ENCODE peak calls at places on chromosomes 3 and 15, in five cellular contexts. I, P, B, E and K are unnamed samples.

GRCh38 chr15:36605626-36606263 is 26.3 kb downstream of the CDIN1 start:
- DNase-seq in I (peak), P (peak), B (no peak), E (no peak), K (no peak)

GRCh38 chr15:97728791-97729190 is 231.7 kb upstream of the ARRDC4 start:
- DNase-seq in I (no peak), P (no peak), B (no peak), E (no peak), K (no peak)

GRCh38 chr3:172139528-172140276 is 100.3 kb downstream of the FNDC3B start:
- DNase-seq in I (no peak), P (no peak), B (no peak), E (no peak), K (no peak)

GRCh38 chr15:48336940-48337339 is 5.7 kb downstream of the DUT start:
- DNase-seq in I (no peak), P (no peak), B (no peak), E (no peak), K (no peak)

GRCh38 chr3:27532931-27533607 is 48.9 kb upstream of the SLC4A7 start:
- DNase-seq in I (no peak), P (no peak), B (no peak), E (no peak), K (no peak)

GRCh38 chr3:73353661-73354217 is 271.0 kb downstream of the PDZRN3 start:
- DNase-seq in I (no peak), P (no peak), B (no peak), E (no peak), K (no peak)

GRCh38 chr15:64019764-64020163 is 26.5 kb downstream of the DAPK2 start:
- DNase-seq in I (no peak), P (no peak), B (no peak), E (no peak), K (no peak)

GRCh38 chr3:123448503-123449091 is at the start of gene ADCY5:
- DNase-seq in I (peak), P (peak), B (no peak), E (no peak), K (no peak)

GRCh38 chr15:34334676-34335075 is 2.9 kb downstream of the SLC12A6 start:
- DNase-seq in I (no peak), P (no peak), B (no peak), E (no peak), K (no peak)

GRCh38 chr3:192188218-192188835 is 539.0 kb downstream of the FGF12 start:
- DNase-seq in I (peak), P (no peak), B (no peak), E (peak), K (no peak)

GRCh38 chr3:169666501-169667379 is 3.2 kb upstream of the MECOM start:
- DNase-seq in I (no peak), P (no peak), B (no peak), E (no peak), K (no peak)

GRCh38 chr15:70112018-70112395 is 14.3 kb upstream of the TLE3 start:
- DNase-seq in I (no peak), P (no peak), B (no peak), E (no peak), K (no peak)

GRCh38 chr3:45509038-45509767 is 85.3 kb upstream of the LIMD1 start:
- DNase-seq in I (peak), P (peak), B (no peak), E (no peak), K (no peak)

GRCh38 chr15:60703196-60703933 is 224.4 kb upstream of the ICE2 start:
- DNase-seq in I (no peak), P (no peak), B (no peak), E (no peak), K (no peak)

GRCh38 chr3:48564022-48564421 is 441 bp upstream of the UCN2 start:
- DNase-seq in I (no peak), P (no peak), B (peak), E (peak), K (no peak)

GRCh38 chr15:66761723-66762595 is 59.9 kb downstream of the SMAD6 start:
- DNase-seq in I (no peak), P (no peak), B (no peak), E (no peak), K (no peak)

GRCh38 chr3:117526485-117527079 is 817.0 kb downstream of the TUSC7 start:
- DNase-seq in I (peak), P (no peak), B (no peak), E (peak), K (no peak)

GRCh38 chr3:72142028-72142427 is 357.1 kb upstream of the PROK2 start:
- DNase-seq in I (no peak), P (no peak), B (no peak), E (no peak), K (no peak)

GRCh38 chr3:41569632-41570338 is 370.5 kb downstream of the CTNNB1 start:
- DNase-seq in I (no peak), P (no peak), B (no peak), E (no peak), K (no peak)

GRCh38 chr15:36109943-36110658 is 469.3 kb upstream of the CDIN1 start:
- DNase-seq in I (no peak), P (no peak), B (no peak), E (no peak), K (no peak)

GRCh38 chr15:66644815-66645345 is 57.2 kb upstream of the SMAD6 start:
- DNase-seq in I (no peak), P (no peak), B (no peak), E (no peak), K (no peak)

GRCh38 chr3:48690846-48691458 is 5.2 kb upstream of the NCKIPSD start:
- DNase-seq in I (no peak), P (no peak), B (no peak), E (no peak), K (no peak)

GRCh38 chr3:168828943-168829342 is 733.2 kb upstream of the GOLIM4 start:
- DNase-seq in I (peak), P (no peak), B (no peak), E (no peak), K (no peak)

GRCh38 chr15:75172168-75172841 is 29.4 kb upstream of the C15orf39 start:
- DNase-seq in I (no peak), P (no peak), B (no peak), E (no peak), K (peak)

GRCh38 chr3:158105710-158106438 is at the start of gene SHOX2:
- DNase-seq in I (peak), P (peak), B (no peak), E (peak), K (no peak)

GRCh38 chr15:46413799-46414198 is 779.0 kb downstream of the SQOR start:
- DNase-seq in I (no peak), P (no peak), B (no peak), E (no peak), K (no peak)

GRCh38 chr3:110314512-110315114 is 757.0 kb upstream of the NECTIN3 start:
- DNase-seq in I (peak), P (peak), B (peak), E (peak), K (peak)

GRCh38 chr3:30934208-30934550 is 39.7 kb upstream of the GADL1 start:
- DNase-seq in I (peak), P (peak), B (no peak), E (no peak), K (peak)

GRCh38 chr15:68526269-68526668 is 52.5 kb upstream of the CORO2B start:
- DNase-seq in I (no peak), P (no peak), B (no peak), E (no peak), K (no peak)

GRCh38 chr3:183122257-183122932 is 23.1 kb upstream of the MCCC1 start:
- DNase-seq in I (peak), P (peak), B (no peak), E (no peak), K (no peak)

GRCh38 chr15:69474846-69475455 is 22.3 kb downstream of the RPLP1 start:
- DNase-seq in I (no peak), P (no peak), B (no peak), E (no peak), K (no peak)

GRCh38 chr3:175338775-175339535 is 479.8 kb downstream of the NAALADL2 start:
- DNase-seq in I (no peak), P (no peak), B (no peak), E (peak), K (no peak)

GRCh38 chr3:143832433-143832832 is 15.8 kb downstream of the SLC9A9 start:
- DNase-seq in I (no peak), P (no peak), B (no peak), E (no peak), K (no peak)

GRCh38 chr15:96054029-96054428 is 276.5 kb upstream of the NR2F2 start:
- DNase-seq in I (no peak), P (peak), B (no peak), E (no peak), K (no peak)